ENCODE peak calls at places on chromosomes 6 and 20, in five cellular contexts. H is stimulated activated CD8-positive, alpha-beta memory T cell treated with anti-CD3 and anti-CD28 coated beads, Interleukin-15, amount 100 ng/mL, for 48 hours; C is LoVo; I is activated gamma-delta T cell treated with Interleukin-2 at 50 U/mL for 16 hours; P is activated CD8-positive, alpha-beta T cell treated with anti-CD3 and anti-CD28 coated beads for 36 hours. W is an unnamed sample.
A peak's percentile ranks its signal among the peaks of the same experiment; 100 is the strongest.

GRCh38 chr6:26157838-26158580 is 70.8 kb downstream of the HFE start:
- DNase-seq in C (peak; percentile 96), H (peak; percentile 74), P (peak; percentile 89), I (peak; percentile 82), W (peak; percentile 85)

GRCh38 chr20:59661621-59662020 is 57.3 kb downstream of the PHACTR3 start:
- DNase-seq in H (no peak), P (no peak), I (no peak), C (no peak), W (no peak)

GRCh38 chr20:1944345-1945099 is 49.3 kb downstream of the SIRPA start:
- DNase-seq in H (no peak), I (no peak), C (no peak), P (no peak), W (no peak)

GRCh38 chr6:14501240-14501639 is 383.7 kb downstream of the CD83 start:
- DNase-seq in P (no peak), C (no peak), I (no peak), H (no peak), W (no peak)

GRCh38 chr6:33670971-33671370 is 40.5 kb downstream of the UQCC2 start:
- DNase-seq in C (no peak), P (no peak), I (no peak), H (no peak), W (no peak)

GRCh38 chr6:56370591-56371198 is 123.3 kb upstream of the COL21A1 start:
- DNase-seq in H (no peak), C (peak; percentile 72), P (no peak), I (no peak), W (peak; percentile 24)

GRCh38 chr6:105902401-105903031 is 183.6 kb upstream of the PRDM1 start:
- DNase-seq in P (no peak), H (no peak), I (no peak), C (no peak), W (no peak)

GRCh38 chr6:56246941-56247653 is at the start of gene COL21A1:
- DNase-seq in H (no peak), C (peak; percentile 31), I (no peak), P (no peak), W (no peak)

GRCh38 chr20:20184149-20184548 is 131.8 kb downstream of the CFAP61 start:
- DNase-seq in H (no peak), C (no peak), P (peak; percentile 24), I (no peak), W (no peak)

GRCh38 chr20:19947611-19948264 is 69.4 kb upstream of the NAA20 start:
- DNase-seq in H (no peak), C (no peak), I (no peak), P (no peak), W (no peak)

GRCh38 chr6:155103816-155104366 is 108.8 kb downstream of the TIAM2 start:
- DNase-seq in H (no peak), C (no peak), P (peak; percentile 66), I (no peak), W (no peak)

GRCh38 chr6:73631849-73632248 is 21.9 kb downstream of the SLC17A5 start:
- DNase-seq in I (no peak), P (no peak), H (no peak), C (no peak), W (no peak)

GRCh38 chr6:125945378-125946141 is 11.0 kb upstream of the HINT3 start:
- DNase-seq in I (no peak), C (peak; percentile 38), H (no peak), P (no peak), W (no peak)

GRCh38 chr20:1588166-1588868 is 30.8 kb upstream of the SIRPD start:
- DNase-seq in I (no peak), P (no peak), H (no peak), C (no peak), W (no peak)

GRCh38 chr6:118719351-118720124 is 68.1 kb upstream of the CEP85L start:
- DNase-seq in I (peak; percentile 30), P (peak; percentile 75), H (no peak), C (no peak), W (peak; percentile 57)

GRCh38 chr6:7112741-7113313 is 5.1 kb downstream of the RREB1 start:
- DNase-seq in P (peak; percentile 67), I (peak; percentile 27), C (peak; percentile 64), H (no peak), W (peak; percentile 66)

GRCh38 chr6:30556964-30557682 is at the start of gene PRR3:
- DNase-seq in H (peak; percentile 78), C (peak; percentile 75), P (peak; percentile 92), I (peak; percentile 68), W (peak; percentile 80)

GRCh38 chr6:144330588-144330987 is 45.5 kb downstream of the UTRN start:
- DNase-seq in C (peak; percentile 49), H (no peak), P (no peak), I (no peak), W (no peak)

GRCh38 chr6:90328004-90328403 is 31.4 kb upstream of the BACH2 start:
- DNase-seq in P (no peak), C (no peak), H (no peak), I (no peak), W (no peak)

GRCh38 chr6:20919677-20920385 is 385.6 kb downstream of the CDKAL1 start:
- DNase-seq in P (peak; percentile 5), I (no peak), C (no peak), H (no peak), W (no peak)